ENCODE peak calls at places on chromosomes 6 and 20, in five cellular contexts. H is neural progenitor cell, K is foreskin keratinocyte, W is sigmoid colon, Q is PC-3. U is an unnamed sample.

GRCh38 chr6:107418118-107418517 is 41.2 kb downstream of the PDSS2 start:
- DNase-seq in H (peak; percentile 20), K (no peak), W (no peak), Q (peak; percentile 7), U (peak; percentile 16)

GRCh38 chr6:33490621-33491020 is 36.2 kb downstream of the ZBTB9 start:
- DNase-seq in H (no peak), K (no peak), W (no peak), Q (no peak), U (no peak)

GRCh38 chr6:117976030-117976651 is 69.1 kb downstream of the SLC35F1 start:
- DNase-seq in H (peak; percentile 82), K (peak; percentile 22), W (no peak), Q (peak; percentile 61), U (peak; percentile 35)

GRCh38 chr20:44388466-44389023 is 33.0 kb downstream of the HNF4A start:
- DNase-seq in H (peak; percentile 90), K (peak; percentile 35), W (peak; percentile 71), Q (peak; percentile 91), U (peak; percentile 87)

GRCh38 chr6:72622094-72622540 is 253 bp downstream of the KCNQ5 start:
- DNase-seq in H (peak; percentile 76), K (no peak), W (no peak), Q (no peak), U (no peak)

GRCh38 chr6:149356081-149356750 is 38.7 kb downstream of the TAB2 start:
- DNase-seq in H (no peak), K (no peak), W (no peak), Q (no peak), U (no peak)

GRCh38 chr6:5025911-5026819 is 22.3 kb upstream of the RPP40 start:
- DNase-seq in H (peak; percentile 81), K (no peak), W (peak; percentile 91), Q (no peak), U (no peak)

GRCh38 chr6:96836579-96837137 is 619 bp downstream of the GPR63 start:
- DNase-seq in H (peak; percentile 50), K (no peak), W (no peak), Q (no peak), U (no peak)

GRCh38 chr6:135291288-135292116 is 110.4 kb downstream of the MYB start:
- DNase-seq in H (no peak), K (no peak), W (no peak), Q (no peak), U (no peak)

GRCh38 chr6:33747823-33748222 is 1.1 kb upstream of the IP6K3 start:
- DNase-seq in H (no peak), K (no peak), W (no peak), Q (no peak), U (no peak)

GRCh38 chr20:2283706-2284423 is 11.9 kb upstream of the TGM3 start:
- DNase-seq in H (no peak), K (peak; percentile 61), W (no peak), Q (peak; percentile 68), U (no peak)
- H3K4me1 ChIP-seq in H (no peaks in the 10 kb centered on the region), K (peaks cover 17% of the 10 kb centered on the region), W (no peaks in the 10 kb centered on the region), Q (peaks cover 26% of the 10 kb centered on the region), U (no peaks in the 10 kb centered on the region)

GRCh38 chr20:57772349-57772964 is 62.6 kb upstream of the PMEPA1 start:
- DNase-seq in H (peak; percentile 25), K (peak; percentile 85), W (peak; percentile 33), Q (peak; percentile 99), U (peak; percentile 33)
- H3K4me1 ChIP-seq in H (no peaks in the 10 kb centered on the region), K (peaks cover 9% of the 10 kb centered on the region), W (no peaks in the 10 kb centered on the region), Q (peaks cover 27% of the 10 kb centered on the region), U (peaks cover 4% of the 10 kb centered on the region)

GRCh38 chr6:108588586-108588985 is 27.9 kb downstream of the FOXO3 start:
- DNase-seq in H (peak; percentile 42), K (no peak), W (no peak), Q (peak; percentile 30), U (no peak)

GRCh38 chr6:108591040-108591816 is 30.5 kb downstream of the FOXO3 start:
- DNase-seq in H (no peak), K (no peak), W (no peak), Q (no peak), U (no peak)

GRCh38 chr6:108594640-108595039 is 33.9 kb downstream of the FOXO3 start:
- DNase-seq in H (no peak), K (no peak), W (no peak), Q (peak; percentile 13), U (no peak)

GRCh38 chr6:108589244-108589730 is 28.6 kb downstream of the FOXO3 start:
- DNase-seq in H (peak; percentile 86), K (peak; percentile 90), W (peak; percentile 96), Q (peak; percentile 47), U (peak; percentile 54)

DNA sequence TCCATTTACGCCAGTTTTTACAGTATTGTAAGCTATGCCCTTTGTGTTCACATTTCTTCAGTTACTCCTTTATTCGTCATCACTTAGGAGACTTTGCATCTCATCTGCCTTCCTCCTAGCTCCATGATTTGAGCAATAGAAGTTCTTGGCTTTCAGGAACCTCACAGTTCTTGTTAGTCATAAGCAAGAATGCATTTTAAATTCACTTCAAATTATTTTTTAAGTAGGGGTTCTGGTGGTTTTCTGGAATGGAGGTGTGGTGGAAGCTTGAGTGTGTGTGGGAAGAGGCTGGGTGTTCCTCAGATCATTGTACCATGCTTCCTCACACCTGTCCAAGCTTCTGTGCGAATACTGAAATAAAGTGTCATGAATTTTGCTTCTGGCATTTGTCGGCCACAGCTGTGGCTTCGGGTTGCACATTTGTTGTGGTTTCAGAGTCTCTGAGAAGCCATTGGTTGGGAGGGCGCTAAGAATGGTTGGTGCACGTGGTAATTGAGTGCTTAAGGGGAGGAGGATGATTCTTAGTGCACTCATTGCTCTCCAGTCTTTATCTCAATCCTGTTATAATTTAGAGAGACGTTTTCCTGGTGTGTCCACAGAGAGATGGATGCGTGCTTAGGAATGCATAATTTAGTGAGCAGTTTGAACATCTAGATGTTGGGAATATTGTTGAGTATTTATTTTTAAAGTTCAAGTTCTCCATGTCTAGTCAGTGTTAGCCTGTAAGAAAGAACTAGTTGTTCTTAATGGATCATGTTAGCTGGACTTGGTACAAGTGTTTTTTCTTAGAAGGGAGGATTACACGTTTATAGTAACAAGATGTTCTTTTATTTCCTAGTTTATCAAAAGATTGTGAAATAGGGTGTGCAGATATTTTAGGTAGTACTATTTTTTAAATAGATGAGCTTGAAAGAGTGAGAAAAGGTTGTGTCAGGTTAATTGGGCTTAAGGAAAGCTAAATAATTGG is 31.9 kb downstream of the FOXO3 start:
- DNase-seq in H (peak; percentile 28), K (peak; percentile 80), W (peak; percentile 81), Q (no peak), U (no peak)
- H3K4me1 ChIP-seq in H (peaks cover 26% of the 10 kb centered on the region), K (peaks cover 49% of the 10 kb centered on the region), W (peaks cover 97% of the 10 kb centered on the region), Q (peaks cover 28% of the 10 kb centered on the region), U (peaks cover 3% of the 10 kb centered on the region)

GRCh38 chr6:142888461-142888860 is 56.5 kb downstream of the HIVEP2 start:
- DNase-seq in H (no peak), K (no peak), W (no peak), Q (no peak), U (no peak)
- H3K4me1 ChIP-seq in H (peaks cover 16% of the 10 kb centered on the region), K (peaks cover 33% of the 10 kb centered on the region), W (peaks cover 18% of the 10 kb centered on the region), Q (peaks cover 68% of the 10 kb centered on the region), U (no peaks in the 10 kb centered on the region)

DNA sequence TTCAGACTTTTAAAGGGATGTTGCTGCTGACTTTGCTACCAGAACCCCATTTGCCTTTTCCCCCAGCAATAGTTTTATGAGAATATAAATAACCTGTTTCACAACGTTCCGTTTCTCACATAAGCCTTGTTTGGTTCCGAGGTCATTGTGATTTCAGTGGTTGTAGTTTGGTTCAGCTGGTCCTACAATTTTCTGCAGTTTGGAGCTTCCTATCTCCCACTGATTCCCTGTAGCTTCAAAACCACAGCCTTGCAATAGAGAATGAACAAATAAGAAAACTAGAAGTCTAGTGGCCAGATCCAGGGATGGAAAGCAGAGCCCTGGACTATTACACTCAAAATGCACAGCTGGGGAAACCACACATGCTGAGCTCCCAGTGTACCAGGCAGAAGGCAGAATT is 24.1 kb upstream of the SH3BGRL2 start:
- DNase-seq in H (no peak), K (no peak), W (no peak), Q (no peak), U (no peak)
- H3K4me1 ChIP-seq in H (no peaks in the 10 kb centered on the region), K (no peaks in the 10 kb centered on the region), W (no peaks in the 10 kb centered on the region), Q (peaks cover 21% of the 10 kb centered on the region), U (no peaks in the 10 kb centered on the region)

GRCh38 chr6:108581237-108581931 is 20.7 kb downstream of the FOXO3 start:
- DNase-seq in H (no peak), K (no peak), W (peak; percentile 85), Q (peak; percentile 33), U (no peak)

GRCh38 chr6:108580645-108581044 is 19.9 kb downstream of the FOXO3 start:
- DNase-seq in H (no peak), K (no peak), W (no peak), Q (no peak), U (no peak)

GRCh38 chr6:108584323-108584722 is 23.6 kb downstream of the FOXO3 start:
- DNase-seq in H (no peak), K (no peak), W (no peak), Q (no peak), U (no peak)

GRCh38 chr6:108582618-108583017 is 21.9 kb downstream of the FOXO3 start:
- DNase-seq in H (no peak), K (no peak), W (no peak), Q (no peak), U (no peak)

GRCh38 chr6:108581932-108582500 is 21.3 kb downstream of the FOXO3 start:
- DNase-seq in H (no peak), K (no peak), W (no peak), Q (no peak), U (no peak)
- H3K4me1 ChIP-seq in H (peaks cover 6% of the 10 kb centered on the region), K (peaks cover 32% of the 10 kb centered on the region), W (peaks cover 96% of the 10 kb centered on the region), Q (peaks cover 22% of the 10 kb centered on the region), U (peaks cover 3% of the 10 kb centered on the region)

GRCh38 chr20:6057139-6057538 is 3.3 kb upstream of the LRRN4 start:
- DNase-seq in H (no peak), K (no peak), W (no peak), Q (no peak), U (no peak)

GRCh38 chr20:6053064-6053775 is 640 bp downstream of the LRRN4 start:
- DNase-seq in H (no peak), K (no peak), W (no peak), Q (no peak), U (no peak)

GRCh38 chr20:6055981-6056569 is 2.2 kb upstream of the LRRN4 start:
- DNase-seq in H (no peak), K (no peak), W (no peak), Q (no peak), U (no peak)

GRCh38 chr20:6053776-6054688 is at the start of gene LRRN4:
- DNase-seq in H (peak; percentile 25), K (peak; percentile 88), W (no peak), Q (peak; percentile 96), U (no peak)

GRCh38 chr20:6055161-6055783 is 1.4 kb upstream of the LRRN4 start:
- DNase-seq in H (no peak), K (no peak), W (no peak), Q (no peak), U (no peak)
- H3K4me1 ChIP-seq in H (peaks cover 10% of the 10 kb centered on the region), K (peaks cover 13% of the 10 kb centered on the region), W (peaks cover 9% of the 10 kb centered on the region), Q (peaks cover 24% of the 10 kb centered on the region), U (peaks cover 6% of the 10 kb centered on the region)

DNA sequence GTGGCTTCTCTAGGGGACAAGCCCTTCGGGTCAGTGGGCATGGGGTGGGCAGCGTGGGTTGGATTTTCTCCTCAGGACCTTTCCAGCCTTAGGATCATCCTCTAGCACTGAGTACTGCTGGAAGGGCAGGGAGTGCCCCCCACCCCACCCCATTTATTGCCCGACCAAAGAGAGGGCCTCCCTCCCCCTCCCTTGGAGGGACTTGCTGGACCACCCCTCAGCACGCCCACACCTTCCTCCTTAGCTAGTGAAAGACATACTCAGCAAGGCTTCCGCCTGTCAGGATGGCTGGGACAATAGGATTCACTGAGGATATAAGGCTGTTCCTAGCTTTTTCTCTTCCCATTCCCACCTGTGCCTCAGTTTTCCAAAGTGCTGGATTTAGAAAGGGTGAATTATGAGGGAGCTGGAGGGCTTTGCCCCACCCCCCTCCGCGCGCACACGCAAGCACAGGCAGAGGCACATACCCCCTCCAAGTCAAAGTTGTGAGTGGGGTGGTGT is 859 bp upstream of the SLC29A1 start:
- DNase-seq in H (peak; percentile 65), K (no peak), W (peak; percentile 68), Q (no peak), U (no peak)
- H3K4me1 ChIP-seq in H (peaks cover 65% of the 10 kb centered on the region), K (peaks cover 13% of the 10 kb centered on the region), W (peaks cover 88% of the 10 kb centered on the region), Q (peaks cover 29% of the 10 kb centered on the region), U (peaks cover 23% of the 10 kb centered on the region)

U was measured in iPS DF 6.9.